ENCODE peak calls at places on chromosomes 12 and 14, in four cellular contexts. I, N, D and T are unnamed samples.
A peak's percentile ranks its signal among the peaks of the same experiment; 100 is the strongest.

GRCh38 chr12:12081836-12082497 is 11.2 kb downstream of the BCL2L14 start:
- DNase-seq in I (peak; percentile 70), N (peak; percentile 57), D (no peak), T (peak; percentile 60)

GRCh38 chr14:101542391-101542790 is 18.9 kb upstream of the DIO3 start:
- DNase-seq in I (no peak), N (no peak), D (no peak), T (no peak)

GRCh38 chr14:104096751-104097700 is 11.5 kb downstream of the ASPG start:
- DNase-seq in I (no peak), N (no peak), D (no peak), T (no peak)

GRCh38 chr14:96816281-96816680 is 19.1 kb downstream of the VRK1 start:
- DNase-seq in I (no peak), N (no peak), D (no peak), T (no peak)

GRCh38 chr14:57869530-57870088 is 3.7 kb upstream of the SLC35F4 start:
- DNase-seq in I (no peak), N (no peak), D (no peak), T (no peak)

GRCh38 chr12:120793357-120793756 is 67.7 kb downstream of the ACADS start:
- DNase-seq in I (no peak), N (no peak), D (no peak), T (no peak)

GRCh38 chr14:23351681-23352505 is 794 bp downstream of the SLC22A17 start:
- DNase-seq in I (no peak), N (no peak), D (no peak), T (no peak)

GRCh38 chr12:97616936-97617335 is 154.3 kb downstream of the RMST start:
- DNase-seq in I (no peak), N (no peak), D (no peak), T (no peak)

GRCh38 chr12:33438890-33439586 is 581 bp downstream of the SYT10 start:
- DNase-seq in I (no peak), N (peak; percentile 34), D (peak; percentile 12), T (peak; percentile 13)

GRCh38 chr12:95443458-95443857 is 30.5 kb upstream of the METAP2 start:
- DNase-seq in I (no peak), N (no peak), D (no peak), T (no peak)

GRCh38 chr12:95300286-95300685 is 82.7 kb downstream of the VEZT start:
- DNase-seq in I (no peak), N (no peak), D (no peak), T (no peak)

GRCh38 chr12:42741771-42742510 is 152.4 kb upstream of the PRICKLE1 start:
- DNase-seq in I (no peak), N (no peak), D (no peak), T (no peak)

GRCh38 chr14:94779713-94780112 is 9.8 kb upstream of the GSC start:
- DNase-seq in I (no peak), N (no peak), D (no peak), T (no peak)

GRCh38 chr14:64763801-64764511 is 59.7 kb downstream of the PLEKHG3 start:
- DNase-seq in I (no peak), N (no peak), D (no peak), T (no peak)

GRCh38 chr12:6821271-6821673 is 349 bp upstream of the GPR162 start:
- DNase-seq in I (no peak), N (peak; percentile 49), D (no peak), T (no peak)
- TF ChIP-seq POLR2AphosphoS5 in I (no peak), N (no peak), D (no peak), T (no peak)

GRCh38 chr12:69872804-69873203 is 47.8 kb downstream of the MYRFL start:
- DNase-seq in I (no peak), N (no peak), D (no peak), T (no peak)

GRCh38 chr12:69873429-69873828 is 48.4 kb downstream of the MYRFL start:
- DNase-seq in I (no peak), N (no peak), D (no peak), T (no peak)

GRCh38 chr12:69875416-69875815 is 50.4 kb downstream of the MYRFL start:
- DNase-seq in I (no peak), N (no peak), D (no peak), T (no peak)

GRCh38 chr12:69879007-69879960 is 54.3 kb downstream of the MYRFL start:
- DNase-seq in I (peak; percentile 51), N (peak; percentile 78), D (peak; percentile 50), T (peak; percentile 48)

DNA sequence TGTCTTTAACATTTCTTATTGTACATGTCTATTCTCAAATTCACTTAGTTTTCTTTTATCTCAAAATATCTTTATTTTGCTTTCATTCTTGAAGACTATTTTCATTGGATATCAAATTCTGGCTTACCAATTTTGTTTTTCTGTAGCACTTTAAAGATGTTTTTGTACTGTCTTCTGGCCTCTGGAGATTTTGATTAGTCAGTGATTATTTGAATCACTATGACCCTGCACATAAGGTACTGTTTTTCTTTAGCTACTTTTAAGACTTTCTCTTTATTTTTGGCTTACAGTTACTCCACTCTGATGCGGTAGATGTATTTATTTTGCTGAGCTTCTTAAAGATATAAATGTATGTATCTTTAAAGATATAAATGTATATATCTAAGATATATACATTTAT is 49.6 kb downstream of the MYRFL start:
- DNase-seq in I (no peak), N (no peak), D (no peak), T (no peak)
- TF ChIP-seq TAF1 in I (no peak), N (no peak), D (no peak), T (no peak)

GRCh38 chr12:111841750-111842555 is at the start of gene MAPKAPK5:
- DNase-seq in I (peak; percentile 88), N (peak; percentile 98), D (peak; percentile 91), T (peak; percentile 90)
- TF ChIP-seq POLR2A in I (peak; percentile 91), N (peak; percentile 83), D (peak; percentile 92), T (peak; percentile 93)

GRCh38 chr14:90814806-90815566 is 1.2 kb downstream of the TTC7B start:
- DNase-seq in I (no peak), N (no peak), D (no peak), T (no peak)
- TF ChIP-seq POLR2AphosphoS5 in I (no peak), N (no peak), D (no peak), T (no peak)

DNA sequence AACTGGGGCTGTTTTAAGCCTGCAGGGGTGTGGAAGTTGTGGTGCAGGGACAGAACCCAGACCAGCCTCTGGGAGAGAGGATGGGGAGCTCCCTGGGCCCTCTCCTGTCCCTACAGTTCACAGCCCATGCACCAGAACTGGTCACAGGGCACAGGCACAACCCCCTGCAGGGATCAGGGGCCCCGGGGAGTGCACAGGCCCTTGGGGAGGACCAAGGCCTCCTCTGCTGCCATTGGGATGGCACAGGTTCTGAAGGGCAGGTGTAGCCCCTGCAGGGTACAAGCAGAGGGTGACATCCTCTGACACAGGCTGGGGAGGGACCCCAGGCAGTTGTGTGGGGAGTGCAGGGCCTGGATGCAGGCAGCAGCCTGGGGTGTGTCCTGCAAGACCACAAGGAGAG is 66.4 kb upstream of the SFSWAP start:
- DNase-seq in I (no peak), N (no peak), D (no peak), T (no peak)
- TF ChIP-seq TAF1 in I (no peak), N (no peak), D (no peak), T (no peak)

DNA sequence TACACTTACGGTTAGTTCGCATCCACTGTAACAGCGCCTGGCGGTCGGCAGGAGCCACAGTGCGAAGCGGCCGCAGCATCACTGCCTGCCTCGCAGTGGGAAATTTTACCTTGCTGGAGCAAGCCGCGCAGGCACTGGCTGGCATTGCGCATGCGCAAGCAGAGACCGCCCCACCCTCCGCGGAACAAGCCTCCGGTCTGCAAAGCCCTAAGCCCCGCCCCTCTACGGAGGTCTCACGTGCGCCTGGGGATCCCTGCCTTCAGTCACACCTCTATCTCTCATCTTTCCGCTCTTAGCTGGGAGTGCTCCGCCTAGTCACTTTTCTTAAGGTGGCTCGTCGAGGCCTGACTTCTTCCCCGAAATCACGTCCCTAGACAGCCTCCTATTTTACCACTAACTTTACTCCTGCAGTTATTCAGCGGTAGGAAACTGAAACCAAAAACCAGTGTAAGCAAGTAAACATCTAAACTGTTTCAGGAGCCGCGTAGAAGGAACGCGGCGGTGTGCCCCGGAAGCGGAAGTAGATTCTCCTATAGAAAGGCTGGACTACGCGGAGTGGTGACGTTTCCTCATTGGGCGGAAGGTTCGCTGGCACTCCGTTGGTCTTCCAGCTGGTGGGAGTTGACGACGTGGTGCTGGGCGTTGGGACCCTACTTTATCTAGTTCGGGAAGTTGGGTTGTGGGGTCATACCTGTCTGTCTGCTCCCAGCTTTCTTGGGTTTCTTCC is at the start of gene SRP54:
- DNase-seq in I (peak; percentile 100), N (peak; percentile 95), D (peak; percentile 74), T (peak; percentile 67)
- TF ChIP-seq POLR2A in I (peak; percentile 99), N (peak; percentile 86), D (peak; percentile 89), T (peak; percentile 91)

DNA sequence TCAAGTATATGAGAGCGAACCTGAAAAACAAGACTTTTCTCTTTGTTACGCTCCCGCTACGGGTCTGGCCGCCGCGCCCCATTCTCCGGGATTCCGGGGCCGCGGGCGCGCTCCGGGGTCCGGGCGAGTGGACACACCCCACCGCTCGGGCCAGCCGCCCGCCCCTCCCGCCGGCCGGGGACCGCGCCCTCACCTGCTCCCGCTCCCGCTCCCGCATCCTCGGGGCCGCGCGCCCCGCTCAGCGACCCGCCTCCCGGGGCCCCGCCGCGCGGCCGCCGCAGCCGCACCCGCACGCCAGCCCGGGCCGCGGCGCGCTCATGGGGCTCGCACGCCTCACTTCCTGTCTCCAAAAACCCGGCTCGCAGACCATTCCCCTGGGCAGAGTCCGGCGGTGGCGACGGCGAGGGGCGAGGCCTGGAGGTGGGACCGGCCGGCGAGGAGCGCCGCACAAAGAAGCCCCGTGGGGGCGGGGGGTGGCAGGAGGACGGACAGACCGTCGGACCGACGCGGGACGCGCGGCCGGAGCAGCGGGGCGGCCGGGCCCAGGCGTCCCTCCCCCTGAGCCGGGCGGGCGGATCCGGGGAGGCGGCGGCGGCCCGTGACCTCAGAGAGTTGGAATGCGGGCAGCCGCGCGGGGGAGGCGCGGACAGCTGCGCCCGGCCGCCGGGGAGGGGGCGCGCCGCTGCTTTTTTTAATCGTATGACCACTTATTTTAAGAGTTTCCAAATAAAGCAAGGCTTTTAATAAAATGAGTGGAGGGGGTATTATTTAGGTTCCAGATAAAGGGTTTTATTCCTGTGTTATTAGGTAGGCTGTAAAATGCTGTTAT is at the start of gene PTPN21:
- DNase-seq in I (peak; percentile 43), N (peak; percentile 82), D (peak; percentile 37), T (peak; percentile 42)
- TF ChIP-seq POLR2AphosphoS5 in I (no peak), N (no peak), D (no peak), T (no peak)